ENCODE peak calls at places on chromosomes 4 and X, in four cellular contexts. One of them, this sample, is unnamed.

GRCh38 chr4:168076989-168077725 is 15.2 kb upstream of the ANXA10 start:
- DNase-seq in fibroblast of the aortic adventitia: peak
- DNase-seq in PC-3: peak
- DNase-seq in astrocyte: peak
- DNase-seq in this sample: peak

GRCh38 chr4:89528525-89529133 is 221.0 kb upstream of the GPRIN3 start:
- DNase-seq in PC-3: no peak
- DNase-seq in fibroblast of the aortic adventitia: no peak
- DNase-seq in astrocyte: no peak
- DNase-seq in this sample: no peak

GRCh38 chr4:97987019-97987648 is 156.1 kb downstream of the STPG2 start:
- DNase-seq in astrocyte: peak
- DNase-seq in PC-3: peak
- DNase-seq in fibroblast of the aortic adventitia: peak
- DNase-seq in this sample: peak

GRCh38 chr4:88823058-88823919 is 125.7 kb upstream of the NAP1L5 start:
- DNase-seq in PC-3: peak
- DNase-seq in astrocyte: peak
- DNase-seq in fibroblast of the aortic adventitia: peak
- DNase-seq in this sample: peak

GRCh38 chr4:23819041-23819511 is 70.8 kb downstream of the PPARGC1A start:
- DNase-seq in fibroblast of the aortic adventitia: no peak
- DNase-seq in PC-3: no peak
- DNase-seq in astrocyte: peak
- DNase-seq in this sample: peak

GRCh38 chr4:140252144-140252741 is 98.3 kb upstream of the MAML3 start:
- DNase-seq in PC-3: peak
- DNase-seq in fibroblast of the aortic adventitia: no peak
- DNase-seq in astrocyte: peak
- DNase-seq in this sample: peak

GRCh38 chrX:73525928-73526690 is 36.9 kb upstream of the CHIC1 start:
- DNase-seq in astrocyte: no peak
- DNase-seq in PC-3: no peak
- DNase-seq in fibroblast of the aortic adventitia: no peak
- DNase-seq in this sample: no peak

GRCh38 chr4:178205826-178206225 is 763.6 kb upstream of the AGA start:
- DNase-seq in astrocyte: peak
- DNase-seq in fibroblast of the aortic adventitia: no peak
- DNase-seq in PC-3: peak
- DNase-seq in this sample: no peak

GRCh38 chr4:88858752-88859151 is 161.1 kb upstream of the NAP1L5 start:
- DNase-seq in astrocyte: no peak
- DNase-seq in PC-3: no peak
- DNase-seq in fibroblast of the aortic adventitia: no peak
- DNase-seq in this sample: no peak

GRCh38 chrX:9515973-9516538 is 51.2 kb downstream of the TBL1X start:
- DNase-seq in PC-3: no peak
- DNase-seq in astrocyte: no peak
- DNase-seq in fibroblast of the aortic adventitia: peak
- DNase-seq in this sample: no peak

GRCh38 chrX:85084770-85085393 is 81.2 kb downstream of the APOOL start:
- DNase-seq in astrocyte: peak
- DNase-seq in fibroblast of the aortic adventitia: peak
- DNase-seq in PC-3: peak
- DNase-seq in this sample: peak

GRCh38 chrX:108437789-108438623 is at the start of gene COL4A6:
- DNase-seq in fibroblast of the aortic adventitia: peak
- DNase-seq in PC-3: no peak
- DNase-seq in astrocyte: no peak
- DNase-seq in this sample: no peak
- H3K4me3 ChIP-seq in fibroblast of the aortic adventitia: peak
- H3K4me3 ChIP-seq in PC-3: peak
- H3K4me3 ChIP-seq in astrocyte: peak
- H3K4me3 ChIP-seq in this sample: peak

GRCh38 chr4:37770016-37770415 is 56.5 kb upstream of the PGM2 start:
- DNase-seq in PC-3: no peak
- DNase-seq in fibroblast of the aortic adventitia: peak
- DNase-seq in astrocyte: peak
- DNase-seq in this sample: peak
- TF ChIP-seq CTCF in PC-3: no peak
- TF ChIP-seq CTCF in fibroblast of the aortic adventitia: no peak
- TF ChIP-seq CTCF in astrocyte: no peak
- TF ChIP-seq CTCF in this sample: no peak

GRCh38 chr4:71187399-71188196 is 151.2 kb upstream of the SLC4A4 start:
- DNase-seq in fibroblast of the aortic adventitia: peak
- DNase-seq in astrocyte: peak
- DNase-seq in PC-3: peak
- DNase-seq in this sample: no peak
- H3K4me3 ChIP-seq in fibroblast of the aortic adventitia: peak
- H3K4me3 ChIP-seq in astrocyte: peak
- H3K4me3 ChIP-seq in PC-3: peak
- H3K4me3 ChIP-seq in this sample: peak

GRCh38 chrX:23398570-23398969 is 63.9 kb downstream of the PTCHD1 start:
- DNase-seq in astrocyte: no peak
- DNase-seq in PC-3: no peak
- DNase-seq in fibroblast of the aortic adventitia: no peak
- DNase-seq in this sample: no peak

GRCh38 chrX:23403849-23404248 is 69.2 kb downstream of the PTCHD1 start:
- DNase-seq in astrocyte: no peak
- DNase-seq in PC-3: peak
- DNase-seq in fibroblast of the aortic adventitia: no peak
- DNase-seq in this sample: peak
- TF ChIP-seq CTCF in astrocyte: peak
- TF ChIP-seq CTCF in PC-3: peak
- TF ChIP-seq CTCF in fibroblast of the aortic adventitia: no peak
- TF ChIP-seq CTCF in this sample: peak

GRCh38 chrX:53438832-53439230 is 4.7 kb upstream of the HSD17B10 start:
- DNase-seq in PC-3: no peak
- DNase-seq in astrocyte: no peak
- DNase-seq in fibroblast of the aortic adventitia: no peak
- DNase-seq in this sample: no peak

GRCh38 chrX:53440101-53440500 is 5.9 kb upstream of the HSD17B10 start:
- DNase-seq in fibroblast of the aortic adventitia: no peak
- DNase-seq in PC-3: peak
- DNase-seq in astrocyte: no peak
- DNase-seq in this sample: no peak

GRCh38 chrX:53441531-53442321 is 7.6 kb upstream of the HSD17B10 start:
- DNase-seq in astrocyte: peak
- DNase-seq in PC-3: peak
- DNase-seq in fibroblast of the aortic adventitia: peak
- DNase-seq in this sample: peak

GRCh38 chrX:53440631-53441517 is 6.7 kb upstream of the HSD17B10 start:
- DNase-seq in astrocyte: peak
- DNase-seq in fibroblast of the aortic adventitia: peak
- DNase-seq in PC-3: peak
- DNase-seq in this sample: peak

DNA sequence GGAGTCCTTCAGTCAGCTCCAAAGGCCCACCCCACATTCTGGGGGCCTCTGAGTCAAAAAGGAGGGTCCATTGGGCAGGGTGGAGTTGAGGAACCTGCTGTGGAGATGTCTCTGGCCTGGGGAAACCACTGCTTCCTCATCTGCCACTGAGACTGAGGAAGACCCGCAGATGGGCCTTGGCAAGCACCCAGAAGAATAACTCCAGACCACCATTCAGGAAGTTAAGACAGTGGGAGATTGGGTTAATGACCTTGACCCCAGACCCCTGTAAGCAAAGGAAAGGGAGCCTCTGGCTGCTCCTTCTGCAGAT is 8.1 kb upstream of the HSD17B10 start:
- DNase-seq in PC-3: no peak
- DNase-seq in fibroblast of the aortic adventitia: no peak
- DNase-seq in astrocyte: no peak
- DNase-seq in this sample: no peak
- H3K4me3 ChIP-seq in PC-3: peak
- H3K4me3 ChIP-seq in fibroblast of the aortic adventitia: no peak
- H3K4me3 ChIP-seq in astrocyte: no peak
- H3K4me3 ChIP-seq in this sample: no peak

DNA sequence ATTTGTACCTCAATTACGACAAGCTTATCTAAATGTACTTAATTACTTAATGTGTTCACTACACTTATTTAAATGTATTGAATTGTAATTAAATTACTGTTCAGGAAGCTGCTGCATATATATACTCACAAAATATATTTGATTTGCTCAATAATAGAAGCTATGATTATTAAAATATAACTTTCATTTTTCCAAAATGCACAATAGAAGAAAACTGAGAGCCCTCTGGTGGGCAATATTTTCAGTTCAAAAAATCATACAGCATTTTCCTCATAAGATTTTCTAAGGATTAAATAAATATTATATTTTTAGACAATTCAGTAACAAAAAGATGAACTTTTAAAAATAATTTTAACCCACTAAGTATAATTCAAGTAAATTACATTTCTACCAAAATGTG is 217.3 kb downstream of the DKK2 start:
- DNase-seq in PC-3: peak
- DNase-seq in astrocyte: no peak
- DNase-seq in fibroblast of the aortic adventitia: peak
- DNase-seq in this sample: peak
- TF ChIP-seq CTCF in PC-3: peak
- TF ChIP-seq CTCF in astrocyte: no peak
- TF ChIP-seq CTCF in fibroblast of the aortic adventitia: peak
- TF ChIP-seq CTCF in this sample: peak

GRCh38 chr4:45172636-45173035 is 446.3 kb upstream of the GNPDA2 start:
- DNase-seq in fibroblast of the aortic adventitia: no peak
- DNase-seq in astrocyte: no peak
- DNase-seq in PC-3: no peak
- DNase-seq in this sample: no peak
- H3K4me3 ChIP-seq in fibroblast of the aortic adventitia: no peak
- H3K4me3 ChIP-seq in astrocyte: no peak
- H3K4me3 ChIP-seq in PC-3: no peak
- H3K4me3 ChIP-seq in this sample: no peak

DNA sequence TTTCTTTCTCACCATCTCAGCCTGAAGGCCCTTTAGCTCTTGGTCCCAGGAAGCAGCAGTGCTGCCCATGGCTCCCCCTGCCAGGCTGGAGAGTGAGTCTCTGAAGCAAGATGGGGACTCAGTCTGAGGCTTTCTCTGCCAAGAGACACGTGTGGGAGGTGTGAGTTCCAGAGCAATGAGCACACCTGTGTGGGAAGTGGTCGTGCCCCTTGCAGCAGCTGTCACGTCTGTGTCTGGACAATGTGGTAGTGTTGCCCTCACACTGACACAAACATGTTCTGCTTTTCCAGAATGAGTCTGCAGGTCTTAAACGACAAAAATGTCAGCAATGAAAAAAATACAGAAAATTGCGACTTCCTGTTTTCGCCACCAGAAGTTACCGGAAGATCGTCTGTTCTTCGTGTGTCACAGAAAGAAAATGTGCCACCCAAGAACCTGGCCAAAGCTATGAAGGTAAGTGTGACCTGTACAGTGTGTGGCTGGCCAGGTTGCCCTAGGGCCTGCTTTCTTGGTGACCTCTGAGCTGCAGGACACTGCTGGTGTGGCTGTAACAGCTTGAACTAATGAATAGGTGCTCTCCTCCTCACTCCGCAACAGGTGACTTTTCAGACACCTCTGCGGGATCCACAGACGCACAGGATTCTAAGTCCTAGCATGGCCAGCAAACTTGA is 1.9 kb downstream of the TACC3 start:
- DNase-seq in astrocyte: no peak
- DNase-seq in fibroblast of the aortic adventitia: no peak
- DNase-seq in PC-3: no peak
- DNase-seq in this sample: no peak
- TF ChIP-seq CTCF in astrocyte: no peak
- TF ChIP-seq CTCF in fibroblast of the aortic adventitia: no peak
- TF ChIP-seq CTCF in PC-3: no peak
- TF ChIP-seq CTCF in this sample: no peak